ENCODE peak calls at places on chromosomes 4 and X, in nine cellular contexts. Q is transverse colon, C is mammary epithelial cell, S is Caki2, V is naive B cell, W is SW480, U is stomach, G is retina, M is GM12892. L is an unnamed sample.

GRCh38 chr4:72971572-72971971 is 97.9 kb downstream of the COX18 start:
- DNase-seq in Q (no peak), C (peak), S (peak), V (no peak), W (peak), U (no peak), G (no peak), M (no peak), L (no peak)

GRCh38 chrX:12011075-12011474 is 127.2 kb upstream of the FRMPD4 start:
- DNase-seq in Q (no peak), C (peak), S (no peak), V (no peak), W (no peak), U (no peak), G (no peak), M (no peak), L (no peak)

GRCh38 chrX:150036181-150036580 is 97.9 kb upstream of the EOLA2 start:
- DNase-seq in Q (peak), C (peak), S (peak), V (no peak), W (peak), U (no peak), G (no peak), M (no peak), L (no peak)

GRCh38 chr4:123640271-123640670 is 243.7 kb downstream of the SPRY1 start:
- DNase-seq in Q (no peak), C (peak), S (peak), V (no peak), W (no peak), U (no peak), G (no peak), M (no peak), L (no peak)

GRCh38 chr4:186771624-186772023 is 48.0 kb upstream of the FAT1 start:
- DNase-seq in Q (no peak), C (no peak), S (no peak), V (no peak), W (no peak), U (no peak), G (no peak), M (no peak), L (no peak)

GRCh38 chr4:87018751-87019150 is 83.9 kb downstream of the AFF1 start:
- DNase-seq in Q (no peak), C (no peak), S (no peak), V (no peak), W (no peak), U (no peak), G (no peak), M (no peak), L (no peak)

GRCh38 chrX:121581885-121582284 is 534.5 kb downstream of the GLUD2 start:
- DNase-seq in Q (no peak), C (peak), S (no peak), V (no peak), W (no peak), U (no peak), G (no peak), M (no peak), L (no peak)

GRCh38 chr4:32462944-32463343 is 1742.8 kb downstream of the PCDH7 start:
- DNase-seq in Q (no peak), C (no peak), S (no peak), V (no peak), W (no peak), U (no peak), G (no peak), M (no peak), L (no peak)

GRCh38 chr4:168475745-168476144 is 4.5 kb downstream of the DDX60L start:
- DNase-seq in Q (no peak), C (peak), S (no peak), V (no peak), W (no peak), U (no peak), G (no peak), M (no peak), L (no peak)

GRCh38 chr4:128123036-128123435 is 61.9 kb downstream of the LARP1B start:
- DNase-seq in Q (no peak), C (peak), S (no peak), V (no peak), W (no peak), U (no peak), G (no peak), M (no peak), L (no peak)

GRCh38 chr4:89293299-89293698 is 14.3 kb downstream of the GPRIN3 start:
- DNase-seq in Q (no peak), C (no peak), S (no peak), V (no peak), W (no peak), U (no peak), G (no peak), M (no peak), L (no peak)

GRCh38 chrX:68842781-68843581 is 14.2 kb downstream of the EFNB1 start:
- DNase-seq in Q (peak), C (peak), S (no peak), V (no peak), W (no peak), U (peak), G (no peak), M (no peak), L (no peak)

GRCh38 chr4:80173387-80173786 is 23.9 kb upstream of the PRDM8 start:
- DNase-seq in Q (no peak), C (peak), S (no peak), V (peak), W (no peak), U (no peak), G (no peak), M (no peak), L (no peak)

GRCh38 chr4:83266689-83267088 is 17.9 kb downstream of the COQ2 start:
- DNase-seq in Q (no peak), C (no peak), S (no peak), V (no peak), W (no peak), U (no peak), G (no peak), M (no peak), L (no peak)

GRCh38 chrX:143437439-143437838 is 79.8 kb downstream of the SPANXN3 start:
- DNase-seq in Q (no peak), C (no peak), S (no peak), V (no peak), W (peak), U (no peak), G (peak), M (no peak), L (peak)